ENCODE peak calls at places on chromosomes 5 and 9, in six cellular contexts. P, D, J, U, A and R are unnamed samples.

GRCh38 chr9:38315085-38315595 is 77.4 kb upstream of the ALDH1B1 start:
- DNase-seq in P (no peak), D (no peak), J (no peak), U (no peak), A (no peak), R (no peak)

GRCh38 chr5:59500014-59500413 is 393.5 kb downstream of the PDE4D start:
- DNase-seq in P (no peak), D (peak), J (no peak), U (no peak), A (no peak), R (no peak)

GRCh38 chr5:89372176-89372575 is 489.2 kb upstream of the MEF2C start:
- DNase-seq in P (no peak), D (no peak), J (no peak), U (no peak), A (no peak), R (no peak)

GRCh38 chr5:171387970-171388815 is 544 bp downstream of the NPM1 start:
- DNase-seq in P (peak), D (no peak), J (peak), U (peak), A (peak), R (peak)

GRCh38 chr5:573976-574375 is 38.2 kb upstream of the CEP72 start:
- DNase-seq in P (peak), D (no peak), J (no peak), U (no peak), A (no peak), R (no peak)

GRCh38 chr9:77944556-77945261 is 86.9 kb downstream of the GNAQ start:
- DNase-seq in P (peak), D (no peak), J (peak), U (no peak), A (no peak), R (no peak)

GRCh38 chr5:36363101-36363500 is 61.4 kb upstream of the RANBP3L start:
- DNase-seq in P (peak), D (peak), J (no peak), U (no peak), A (no peak), R (no peak)

GRCh38 chr5:128328479-128328878 is 209.6 kb downstream of the FBN2 start:
- DNase-seq in P (no peak), D (peak), J (no peak), U (no peak), A (no peak), R (no peak)

GRCh38 chr9:125700791-125701190 is 6.2 kb downstream of the MAPKAP1 start:
- DNase-seq in P (peak), D (no peak), J (no peak), U (no peak), A (no peak), R (peak)

GRCh38 chr9:96065482-96066251 is 190.2 kb downstream of the ERCC6L2 start:
- DNase-seq in P (no peak), D (no peak), J (no peak), U (no peak), A (no peak), R (no peak)

GRCh38 chr5:102547161-102547560 is 48.4 kb upstream of the SLCO6A1 start:
- DNase-seq in P (no peak), D (no peak), J (no peak), U (no peak), A (no peak), R (no peak)

GRCh38 chr5:142981886-142982820 is 212.0 kb downstream of the ARHGAP26 start:
- DNase-seq in P (peak), D (peak), J (no peak), U (peak), A (peak), R (no peak)

GRCh38 chr5:14105717-14106435 is 37.3 kb upstream of the TRIO start:
- DNase-seq in P (no peak), D (peak), J (no peak), U (no peak), A (no peak), R (no peak)

GRCh38 chr9:2676466-2676865 is 40.8 kb upstream of the KCNV2 start:
- DNase-seq in P (no peak), D (no peak), J (no peak), U (no peak), A (no peak), R (no peak)

DNA sequence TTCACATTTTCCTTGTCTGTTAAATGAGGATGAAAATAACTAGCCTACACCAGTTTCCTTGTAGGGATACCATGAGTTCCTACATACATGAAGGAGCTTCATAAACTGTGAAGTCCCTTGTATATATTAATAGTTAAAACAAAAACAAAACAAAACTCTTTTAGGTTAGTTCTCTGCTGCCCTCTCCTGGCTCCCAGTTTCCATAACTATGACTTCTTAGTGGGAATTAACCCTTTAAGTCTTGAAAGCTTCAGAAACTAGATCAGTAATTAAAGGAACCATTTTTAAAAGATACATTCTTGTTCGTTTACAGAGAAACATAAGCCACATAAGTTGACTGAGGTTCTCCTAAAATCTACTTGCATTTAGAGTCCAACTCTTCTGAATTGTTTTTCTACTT is 500.0 kb upstream of the C9orf72 start:
- DNase-seq in P (peak), D (peak), J (peak), U (peak), A (no peak), R (no peak)
- TF ChIP-seq CTCF in P (peak), D (peak), J (peak), U (peak), A (no peak), R (peak)

GRCh38 chr5:162593881-162594280 is 526.3 kb downstream of the GABRG2 start:
- DNase-seq in P (no peak), D (no peak), J (no peak), U (no peak), A (no peak), R (no peak)
- TF ChIP-seq CTCF in P (peak), D (peak), J (peak), U (no peak), A (no peak), R (peak)

GRCh38 chr5:110590187-110590586 is 136.3 kb downstream of the TMEM232 start:
- DNase-seq in P (no peak), D (peak), J (no peak), U (peak), A (no peak), R (no peak)
- TF ChIP-seq CTCF in P (peak), D (peak), J (peak), U (peak), A (peak), R (peak)

GRCh38 chr5:122413722-122414121 is 101.7 kb downstream of the SNCAIP start:
- DNase-seq in P (no peak), D (no peak), J (no peak), U (no peak), A (no peak), R (peak)
- TF ChIP-seq CTCF in P (no peak), D (no peak), J (no peak), U (no peak), A (no peak), R (no peak)

GRCh38 chr9:128103589-128103962 is 24.0 kb downstream of the PTGES2 start:
- DNase-seq in P (peak), D (no peak), J (no peak), U (no peak), A (no peak), R (no peak)

GRCh38 chr9:128102861-128103588 is 24.5 kb downstream of the PTGES2 start:
- DNase-seq in P (peak), D (no peak), J (no peak), U (no peak), A (peak), R (no peak)

GRCh38 chr9:128105538-128106175 is 21.9 kb downstream of the PTGES2 start:
- DNase-seq in P (no peak), D (no peak), J (no peak), U (no peak), A (no peak), R (no peak)

GRCh38 chr9:128102196-128102595 is 25.3 kb downstream of the PTGES2 start:
- DNase-seq in P (no peak), D (no peak), J (no peak), U (no peak), A (no peak), R (no peak)

GRCh38 chr9:128104171-128104618 is 23.3 kb downstream of the PTGES2 start:
- DNase-seq in P (no peak), D (no peak), J (no peak), U (no peak), A (no peak), R (no peak)
- TF ChIP-seq CTCF in P (no peak), D (no peak), J (no peak), U (no peak), A (no peak), R (no peak)

DNA sequence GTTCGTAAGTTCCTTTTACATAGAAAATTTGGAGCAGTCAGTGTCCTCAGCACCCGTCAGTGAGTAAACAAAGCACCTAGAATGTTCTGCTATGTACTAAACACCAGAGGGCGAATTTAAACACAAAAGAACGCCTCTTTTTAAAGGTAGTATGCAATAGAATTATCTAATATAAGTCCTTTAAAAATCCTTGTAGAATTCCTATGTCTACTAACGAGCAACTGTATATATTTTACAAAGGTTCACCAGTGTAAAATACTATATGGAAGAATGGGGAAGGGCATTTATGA is 499 bp upstream of the TMEM232 start:
- DNase-seq in P (no peak), D (no peak), J (no peak), U (peak), A (no peak), R (no peak)
- TF ChIP-seq CTCF in P (peak), D (no peak), J (no peak), U (no peak), A (no peak), R (peak)